ENCODE peak calls at places on chromosomes 5 and 9, in ten cellular contexts. H is neural progenitor cell, P is iPS DF 6.9, D is A549, E is mammary epithelial cell, M is gastrocnemius medialis, S is suprapubic skin, G is fibroblast of lung, J is pancreas, T is upper lobe of right lung. N is an unnamed sample. For H3K4me1, the result is how much of the 10 kb centered on the place peaks cover.

GRCh38 chr5:14745753-14746152 is 81.2 kb downstream of the OTULIN start:
- DNase-seq in H (no peak), P (no peak), D (no peak), E (no peak), M (no peak), S (no peak), G (no peak), J (no peak), T (no peak), N (no peak)

GRCh38 chr5:121366515-121366914 is 485.2 kb upstream of the FTMT start:
- DNase-seq in H (no peak), P (no peak), D (peak), E (peak), M (no peak), S (no peak), G (peak), J (no peak), T (no peak), N (no peak)

GRCh38 chr5:142548739-142549275 is 137.1 kb downstream of the FGF1 start:
- DNase-seq in H (peak), P (peak), D (peak), E (peak), M (no peak), S (no peak), G (peak), J (no peak), T (no peak), N (peak)

GRCh38 chr9:7376838-7377237 is 422.7 kb downstream of the DMAC1 start:
- DNase-seq in H (no peak), P (no peak), D (no peak), E (no peak), M (no peak), S (no peak), G (peak), J (no peak), T (no peak), N (no peak)

GRCh38 chr5:598564-598890 is 13.6 kb upstream of the CEP72 start:
- DNase-seq in H (no peak), P (no peak), D (no peak), E (no peak), M (no peak), S (no peak), G (no peak), J (no peak), T (no peak), N (no peak)

GRCh38 chr5:134106991-134107701 is 7.3 kb upstream of the TCF7 start:
- DNase-seq in H (no peak), P (no peak), D (no peak), E (no peak), M (no peak), S (no peak), G (no peak), J (no peak), T (no peak), N (no peak)

GRCh38 chr9:125203259-125203658 is 2.9 kb downstream of the RABEPK start:
- DNase-seq in H (no peak), P (no peak), D (peak), E (no peak), M (no peak), S (no peak), G (no peak), J (no peak), T (no peak), N (no peak)

GRCh38 chr9:68685770-68686169 is 19.3 kb upstream of the PIP5K1B start:
- DNase-seq in H (peak), P (no peak), D (peak), E (no peak), M (no peak), S (no peak), G (no peak), J (peak), T (no peak), N (no peak)

GRCh38 chr9:103674271-103674670 is 419.8 kb upstream of the SMC2 start:
- DNase-seq in H (no peak), P (no peak), D (no peak), E (no peak), M (no peak), S (no peak), G (no peak), J (no peak), T (no peak), N (no peak)

GRCh38 chr9:4296217-4296616 is 3.7 kb downstream of the GLIS3 start:
- DNase-seq in H (no peak), P (no peak), D (peak), E (no peak), M (no peak), S (no peak), G (no peak), J (no peak), T (no peak), N (no peak)

GRCh38 chr9:130183133-130183762 is 11.0 kb downstream of the NCS1 start:
- DNase-seq in H (peak), P (no peak), D (peak), E (peak), M (no peak), S (no peak), G (peak), J (peak), T (no peak), N (no peak)

GRCh38 chr5:11897831-11898230 is 6.4 kb downstream of the CTNND2 start:
- DNase-seq in H (peak), P (no peak), D (no peak), E (no peak), M (no peak), S (no peak), G (no peak), J (no peak), T (no peak), N (no peak)

GRCh38 chr9:28365020-28365640 is 791.8 kb upstream of the C9orf72 start:
- DNase-seq in H (peak), P (peak), D (no peak), E (peak), M (no peak), S (no peak), G (no peak), J (no peak), T (no peak), N (no peak)

GRCh38 chr5:173864126-173865075 is 23.7 kb upstream of the CPEB4 start:
- DNase-seq in H (no peak), P (no peak), D (no peak), E (no peak), M (no peak), S (no peak), G (no peak), J (no peak), T (peak), N (no peak)

GRCh38 chr5:138635268-138635667 is 60.1 kb upstream of the HSPA9 start:
- DNase-seq in H (no peak), P (no peak), D (no peak), E (peak), M (no peak), S (peak), G (peak), J (no peak), T (no peak), N (no peak)

GRCh38 chr9:113876806-113877236 is 712 bp downstream of the ZNF618 start:
- DNase-seq in H (peak), P (no peak), D (no peak), E (no peak), M (no peak), S (no peak), G (peak), J (no peak), T (no peak), N (no peak)

GRCh38 chr9:113875917-113876805 is at the start of gene ZNF618:
- DNase-seq in H (peak), P (no peak), D (peak), E (no peak), M (no peak), S (no peak), G (peak), J (peak), T (peak), N (peak)

GRCh38 chr9:113873446-113873845 is 2.7 kb upstream of the ZNF618 start:
- DNase-seq in H (no peak), P (no peak), D (no peak), E (no peak), M (no peak), S (no peak), G (no peak), J (no peak), T (no peak), N (no peak)

GRCh38 chr9:113873926-113874325 is 2.2 kb upstream of the ZNF618 start:
- DNase-seq in H (no peak), P (no peak), D (no peak), E (no peak), M (no peak), S (no peak), G (no peak), J (no peak), T (no peak), N (no peak)

DNA sequence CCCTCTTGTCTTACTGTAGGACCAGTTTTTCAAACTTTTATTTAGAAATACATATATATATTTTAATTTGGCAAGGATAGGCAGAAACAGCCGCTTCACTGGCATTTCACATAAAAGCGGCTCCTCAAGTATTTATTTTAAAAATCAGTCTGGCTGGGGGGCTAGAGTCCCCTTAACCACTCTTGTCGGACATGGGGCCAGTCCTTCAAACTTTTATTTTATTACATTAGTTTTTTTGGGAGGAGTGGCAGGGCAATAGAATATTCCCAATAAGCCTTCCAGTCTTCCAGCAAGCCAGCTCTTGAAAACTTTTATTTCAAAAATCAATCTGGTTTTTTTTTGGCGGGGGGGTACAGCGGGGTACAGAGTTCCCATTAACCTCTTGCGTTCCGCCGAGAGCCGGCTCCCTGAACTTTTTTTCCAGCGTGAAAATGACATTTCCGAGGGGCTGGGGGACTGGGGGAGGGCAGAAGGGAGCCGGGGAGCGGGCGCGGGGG is 641 bp upstream of the ZNF618 start:
- DNase-seq in H (no peak), P (no peak), D (no peak), E (no peak), M (no peak), S (no peak), G (peak), J (no peak), T (no peak), N (no peak)
- H3K27ac ChIP-seq in H (no peak), P (no peak), D (peak), E (no peak), M (no peak), S (no peak), G (no peak), J (no peak), T (no peak), N (no peak)

DNA sequence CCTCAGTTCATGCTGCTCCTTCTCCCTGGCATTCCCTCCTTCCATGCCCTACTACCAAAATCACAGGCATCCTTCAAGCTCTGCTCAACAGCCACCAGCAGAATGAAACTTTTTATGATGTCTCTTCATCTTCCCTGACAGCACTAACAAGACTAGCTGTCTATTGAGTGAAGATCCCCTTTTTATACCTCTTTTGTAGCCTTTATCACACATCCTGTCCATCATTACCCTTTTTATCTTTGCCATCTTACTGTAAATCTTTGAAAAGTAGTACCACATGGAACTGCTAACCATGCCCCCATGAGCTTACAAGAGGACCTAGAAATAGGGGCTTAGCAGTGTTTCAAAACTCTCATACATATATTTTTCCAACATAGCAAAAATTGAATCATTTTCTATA is 10.8 kb upstream of the ADRB2 start:
- DNase-seq in H (no peak), P (no peak), D (no peak), E (no peak), M (no peak), S (no peak), G (no peak), J (no peak), T (no peak), N (no peak)
- H3K4me1 ChIP-seq in H (under half), P (under half), D (under half), E (under half), M (under half), S (under half), G (under half), J (under half), T (under half), N (under half)

DNA sequence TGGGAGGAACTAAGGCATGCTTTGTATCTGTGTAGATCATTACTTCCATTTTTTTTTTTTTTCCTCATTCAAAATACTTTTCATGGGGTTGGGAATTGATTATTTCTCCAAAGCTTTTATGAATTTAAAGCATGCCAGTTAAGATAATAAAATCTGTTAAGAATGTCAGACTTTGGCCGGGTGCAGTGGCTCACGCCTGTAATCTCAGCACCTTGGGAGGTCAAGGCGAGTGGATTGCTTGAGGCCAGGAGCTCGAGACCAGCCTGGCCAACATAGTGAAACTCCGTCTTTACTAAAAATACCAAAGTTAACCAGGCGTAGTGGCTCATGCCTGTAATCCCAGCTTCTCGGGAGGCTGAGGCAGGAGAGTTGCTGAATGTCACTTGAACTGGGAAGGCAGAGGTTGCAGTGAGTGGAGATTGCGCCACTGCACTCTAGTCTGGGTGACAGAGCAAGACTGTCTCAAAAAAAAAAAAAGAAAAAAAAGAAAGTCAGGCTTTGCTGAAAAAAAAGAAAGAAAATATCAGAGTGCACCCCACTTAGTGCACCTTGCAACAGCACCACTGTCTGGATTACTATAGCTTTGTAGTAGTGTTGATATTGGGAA is 18.5 kb downstream of the TBC1D2 start:
- DNase-seq in H (no peak), P (no peak), D (no peak), E (no peak), M (no peak), S (no peak), G (no peak), J (no peak), T (peak), N (no peak)
- H3K27ac ChIP-seq in H (no peak), P (no peak), D (no peak), E (no peak), M (no peak), S (no peak), G (no peak), J (no peak), T (no peak), N (no peak)

GRCh38 chr5:69134126-69134525 is 32.8 kb upstream of the CCNB1 start:
- DNase-seq in H (no peak), P (no peak), D (no peak), E (no peak), M (no peak), S (no peak), G (no peak), J (no peak), T (no peak), N (no peak)
- H3K4me1 ChIP-seq in H (under half), P (under half), D (under half), E (under half), M (under half), S (under half), G (under half), J (under half), T (under half), N (under half)

N was measured in right lobe of liver.